ENCODE peak calls at places on chromosomes 12 and 14, in five cellular contexts. E is T1000; W is hypothalamus; A is NCI-H446 treated with DMSO at 0.1 percent for 48 hours; T is activated CD8-positive, alpha-beta memory T cell treated with anti-CD3 and anti-CD28 coated beads, Interleukin-2, amount 50 U/mL, for 48 hours. K is an unnamed sample.

GRCh38 chr14:95953111-95953724 is 76.6 kb downstream of the TUNAR start:
- DNase-seq in E (no peak), W (no peak), A (no peak), T (no peak), K (peak)

GRCh38 chr14:84927096-84927910 is 602.6 kb upstream of the FLRT2 start:
- DNase-seq in E (no peak), W (no peak), A (no peak), T (no peak), K (no peak)

GRCh38 chr12:45670339-45671065 is 59.0 kb upstream of the ARID2 start:
- DNase-seq in E (no peak), W (no peak), A (no peak), T (no peak), K (no peak)

GRCh38 chr12:98220636-98221035 is 294.8 kb upstream of the TMPO start:
- DNase-seq in E (no peak), W (no peak), A (no peak), T (no peak), K (no peak)

GRCh38 chr12:78494911-78495310 is 369.7 kb upstream of the SYT1 start:
- DNase-seq in E (no peak), W (no peak), A (no peak), T (no peak), K (no peak)

GRCh38 chr12:2291182-2291832 is 238.5 kb downstream of the CACNA1C start:
- DNase-seq in E (peak), W (no peak), A (no peak), T (peak), K (peak)

GRCh38 chr14:101928415-101928841 is 35.9 kb upstream of the DYNC1H1 start:
- DNase-seq in E (no peak), W (no peak), A (no peak), T (no peak), K (no peak)

GRCh38 chr12:23083267-23083666 is 458.3 kb downstream of the ETNK1 start:
- DNase-seq in E (peak), W (no peak), A (peak), T (no peak), K (no peak)

GRCh38 chr14:69670093-69670492 is 58.7 kb downstream of the SUSD6 start:
- DNase-seq in E (no peak), W (no peak), A (no peak), T (no peak), K (no peak)

GRCh38 chr12:132603240-132604107 is 6.9 kb downstream of the LRCOL1 start:
- DNase-seq in E (no peak), W (no peak), A (no peak), T (no peak), K (peak)